ENCODE peak calls at places on chromosomes 6 and 20, in six cellular contexts. G, C, K, X, U and Y are unnamed samples.

GRCh38 chr6:35216832-35217811 is 3.4 kb downstream of the SCUBE3 start:
- DNase-seq in G (no peak), K (no peak), X (no peak), C (no peak), U (no peak), Y (no peak)

GRCh38 chr20:21513181-21513663 is 642 bp downstream of the NKX2-2 start:
- DNase-seq in K (no peak), U (no peak), C (no peak), G (no peak), X (no peak), Y (no peak)

GRCh38 chr6:128098000-128098581 is 197.2 kb upstream of the THEMIS start:
- DNase-seq in U (no peak), X (no peak), C (no peak), G (no peak), K (no peak), Y (no peak)

GRCh38 chr20:58213112-58213511 is 15.3 kb downstream of the ANKRD60 start:
- DNase-seq in G (no peak), X (no peak), U (no peak), C (peak), K (no peak), Y (no peak)

GRCh38 chr6:23091795-23092194 is 522.4 kb downstream of the HDGFL1 start:
- DNase-seq in G (no peak), C (no peak), U (no peak), K (no peak), X (no peak), Y (no peak)

GRCh38 chr20:48463096-48463710 is 364.6 kb downstream of the PREX1 start:
- DNase-seq in X (no peak), U (no peak), G (no peak), C (no peak), K (no peak), Y (no peak)

GRCh38 chr20:41133709-41134361 is 3.5 kb upstream of the PLCG1 start:
- DNase-seq in G (no peak), U (no peak), C (no peak), X (no peak), K (no peak), Y (no peak)

GRCh38 chr6:169935348-169935718 is 183.9 kb downstream of the ERMARD start:
- DNase-seq in U (no peak), X (no peak), K (no peak), G (peak), C (no peak), Y (no peak)

GRCh38 chr6:146295695-146296094 is 247.9 kb upstream of the RAB32 start:
- DNase-seq in U (no peak), X (no peak), K (no peak), G (no peak), C (no peak), Y (no peak)

GRCh38 chr6:107637914-107638313 is 148.0 kb downstream of the SOBP start:
- DNase-seq in U (no peak), X (no peak), G (no peak), K (no peak), C (no peak), Y (no peak)

GRCh38 chr6:130215526-130215925 is 7.2 kb downstream of the SAMD3 start:
- DNase-seq in K (no peak), X (no peak), U (no peak), C (no peak), G (no peak), Y (no peak)

GRCh38 chr20:13991311-13991710 is 897 bp upstream of the SEL1L2 start:
- DNase-seq in X (no peak), G (no peak), C (no peak), K (no peak), U (no peak), Y (no peak)

GRCh38 chr6:73491371-73491770 is 29.5 kb downstream of the EEF1A1 start:
- DNase-seq in X (no peak), G (no peak), K (no peak), U (no peak), C (no peak), Y (no peak)

GRCh38 chr6:56649053-56649769 is 6.5 kb upstream of the DST start:
- DNase-seq in X (no peak), C (peak), G (no peak), U (no peak), K (no peak), Y (no peak)

GRCh38 chr6:33672808-33673207 is 38.7 kb downstream of the UQCC2 start:
- DNase-seq in C (peak), X (peak), K (peak), G (peak), U (no peak), Y (peak)

GRCh38 chr6:108697646-108698161 is 137.0 kb downstream of the FOXO3 start:
- DNase-seq in G (peak), U (no peak), X (no peak), C (no peak), K (no peak), Y (no peak)

GRCh38 chr20:20064303-20064702 is 12.0 kb downstream of the CFAP61 start:
- DNase-seq in U (no peak), G (no peak), C (no peak), X (no peak), K (no peak), Y (no peak)

GRCh38 chr6:73727114-73727513 is 31.1 kb downstream of the CD109 start:
- DNase-seq in U (no peak), X (no peak), G (no peak), C (no peak), K (no peak), Y (no peak)

GRCh38 chr20:62433655-62434054 is 6.3 kb upstream of the RBBP8NL start:
- DNase-seq in C (no peak), G (no peak), K (peak), X (no peak), U (no peak), Y (no peak)

GRCh38 chr6:133549252-133549925 is 308.2 kb downstream of the EYA4 start:
- DNase-seq in K (no peak), C (no peak), U (no peak), G (no peak), X (no peak), Y (no peak)

GRCh38 chr6:39189915-39190544 is 39.2 kb downstream of the KCNK5 start:
- DNase-seq in U (peak), C (no peak), X (no peak), K (peak), G (no peak), Y (no peak)

GRCh38 chr6:20605061-20605460 is 70.8 kb downstream of the CDKAL1 start:
- DNase-seq in K (no peak), U (no peak), X (no peak), C (no peak), G (no peak), Y (no peak)

GRCh38 chr6:16296061-16296670 is 57.8 kb downstream of the GMPR start:
- DNase-seq in X (no peak), U (no peak), G (no peak), C (no peak), K (no peak), Y (no peak)

GRCh38 chr6:108594640-108595039 is 33.9 kb downstream of the FOXO3 start:
- DNase-seq in U (no peak), K (no peak), C (no peak), X (peak), G (no peak), Y (no peak)

GRCh38 chr6:21634582-21634981 is 41.0 kb downstream of the SOX4 start:
- DNase-seq in C (peak), K (no peak), G (peak), U (no peak), X (peak), Y (no peak)

GRCh38 chr20:1748777-1749176 is 91.2 kb upstream of the SIRPG start:
- DNase-seq in C (no peak), X (no peak), G (no peak), U (no peak), K (no peak), Y (no peak)

GRCh38 chr6:9131616-9132015 is 696.3 kb upstream of the SLC35B3 start:
- DNase-seq in K (peak), U (peak), C (no peak), X (no peak), G (no peak), Y (no peak)

GRCh38 chr6:147759088-147759487 is 250.6 kb downstream of the SAMD5 start:
- DNase-seq in K (no peak), X (no peak), C (no peak), G (no peak), U (no peak), Y (no peak)

GRCh38 chr6:79602859-79603258 is 28.3 kb upstream of the SH3BGRL2 start:
- DNase-seq in X (no peak), U (no peak), G (no peak), K (no peak), C (no peak), Y (no peak)

GRCh38 chr6:31794294-31794865 is 1.2 kb downstream of the VARS1 start:
- DNase-seq in C (peak), X (no peak), K (no peak), U (no peak), G (no peak), Y (no peak)

GRCh38 chr6:26064619-26065257 is 22.5 kb upstream of the HFE start:
- DNase-seq in G (no peak), U (no peak), K (no peak), X (no peak), C (peak), Y (no peak)

GRCh38 chr20:41425180-41425884 is 58.7 kb upstream of the EMILIN3 start:
- DNase-seq in G (no peak), K (no peak), X (no peak), U (no peak), C (peak), Y (no peak)

GRCh38 chr6:190596-191395 is 101.5 kb upstream of the DUSP22 start:
- DNase-seq in G (no peak), K (no peak), X (no peak), C (no peak), U (no peak), Y (no peak)

GRCh38 chr20:15395457-15395856 is 1058.0 kb upstream of the FLRT3 start:
- DNase-seq in K (no peak), X (no peak), G (no peak), U (no peak), C (no peak), Y (no peak)

DNA sequence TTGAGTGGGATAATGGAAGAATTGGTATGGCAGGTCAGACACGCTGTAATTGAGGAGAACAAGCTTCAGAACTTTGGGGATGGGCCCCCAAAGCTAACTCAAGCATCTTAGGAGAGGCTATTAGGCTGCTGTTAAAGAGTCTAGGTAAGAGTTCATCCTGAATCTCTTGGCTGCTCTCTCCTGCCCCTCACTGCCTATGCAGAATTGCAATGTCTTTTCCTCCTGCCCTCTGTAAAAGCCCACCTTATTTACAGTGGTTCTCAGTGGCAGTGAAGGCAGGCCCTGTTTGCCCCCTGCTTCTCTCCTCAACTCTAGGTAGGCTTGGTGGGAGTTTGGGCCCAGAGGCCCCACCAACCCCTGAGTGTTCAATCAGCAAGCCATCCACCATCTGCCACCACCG is 55.0 kb downstream of the LYRM2 start:
- DNase-seq in X (no peak), G (no peak), U (no peak), C (no peak), K (no peak), Y (no peak)
- TF ChIP-seq CTCF in X (no peak), G (no peak), U (no peak), C (no peak), K (no peak), Y (no peak)

GRCh38 chr6:30075094-30075986 is at the start of gene RNF39:
- DNase-seq in X (no peak), G (no peak), K (peak), U (no peak), C (no peak), Y (no peak)
- TF ChIP-seq CTCF in X (no peak), G (peak), K (no peak), U (peak), C (peak), Y (no peak)

GRCh38 chr6:118249680-118250079 is 298.4 kb upstream of the PLN start:
- DNase-seq in G (no peak), U (no peak), K (no peak), X (no peak), C (no peak), Y (no peak)
- TF ChIP-seq CTCF in G (no peak), U (no peak), K (no peak), X (no peak), C (no peak), Y (no peak)

DNA sequence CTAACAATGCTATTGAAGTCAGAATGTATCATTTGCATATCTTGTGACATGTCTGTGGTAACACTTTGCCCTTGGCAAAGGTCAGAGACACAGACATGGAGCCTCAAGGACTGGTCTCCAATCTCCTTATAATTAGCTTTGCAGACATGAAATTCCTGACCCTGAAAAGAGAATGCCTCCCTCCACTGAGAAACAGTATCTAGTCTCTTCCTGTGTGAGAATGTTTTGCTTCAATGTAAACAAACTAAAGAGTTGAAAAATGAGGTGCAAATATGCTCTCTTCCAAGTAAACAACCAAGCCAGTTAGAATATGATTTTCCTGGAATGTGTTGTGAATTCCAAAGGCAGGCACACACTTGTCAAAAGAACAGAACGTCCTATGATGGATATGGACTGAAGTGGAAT is 407.1 kb upstream of the MARCKS start:
- DNase-seq in K (no peak), G (no peak), C (no peak), U (no peak), X (no peak), Y (no peak)
- TF ChIP-seq CTCF in K (no peak), G (no peak), C (no peak), U (no peak), X (no peak), Y (no peak)

GRCh38 chr20:25685276-25686080 is 11.2 kb downstream of the ZNF337 start:
- DNase-seq in G (no peak), C (no peak), X (no peak), K (no peak), U (no peak), Y (no peak)
- TF ChIP-seq CTCF in G (no peak), C (no peak), X (no peak), K (no peak), U (no peak), Y (no peak)

GRCh38 chr20:31494131-31494530 is 19.0 kb downstream of the REM1 start:
- DNase-seq in C (peak), G (no peak), K (no peak), U (no peak), X (no peak), Y (no peak)
- TF ChIP-seq CTCF in C (peak), G (no peak), K (no peak), U (peak), X (peak), Y (no peak)

GRCh38 chr20:12825180-12825579 is 183.6 kb upstream of the SPTLC3 start:
- DNase-seq in G (no peak), U (no peak), C (no peak), K (no peak), X (no peak), Y (no peak)

GRCh38 chr20:12821249-12821648 is 187.5 kb upstream of the SPTLC3 start:
- DNase-seq in C (no peak), K (no peak), X (no peak), U (no peak), G (no peak), Y (no peak)

GRCh38 chr20:12827796-12828406 is 180.9 kb upstream of the SPTLC3 start:
- DNase-seq in K (no peak), C (no peak), X (no peak), U (no peak), G (no peak), Y (no peak)

GRCh38 chr20:12823742-12824141 is 185.0 kb upstream of the SPTLC3 start:
- DNase-seq in U (no peak), G (no peak), C (no peak), X (no peak), K (no peak), Y (no peak)

GRCh38 chr20:12824353-12824752 is 184.4 kb upstream of the SPTLC3 start:
- DNase-seq in C (no peak), U (no peak), G (no peak), K (no peak), X (no peak), Y (no peak)
- TF ChIP-seq CTCF in C (no peak), U (no peak), G (no peak), K (no peak), X (no peak), Y (no peak)